ENCODE peak calls at places on chromosomes 4 and X, in seven cellular contexts. One of them, this sample, is unnamed.

GRCh38 chr4:133868856-133869255 is 332.7 kb downstream of the PABPC4L start:
- DNase-seq in tibial nerve: no peak
- DNase-seq in left ventricle myocardium inferior: no peak
- DNase-seq in heart right ventricle: no peak
- DNase-seq in lung: no peak
- DNase-seq in kidney epithelial cell: no peak
- DNase-seq in GM13977: no peak
- DNase-seq in this sample: no peak

GRCh38 chrX:20382518-20383291 is 116.0 kb upstream of the RPS6KA3 start:
- DNase-seq in tibial nerve: no peak
- DNase-seq in left ventricle myocardium inferior: no peak
- DNase-seq in heart right ventricle: no peak
- DNase-seq in lung: no peak
- DNase-seq in kidney epithelial cell: no peak
- DNase-seq in GM13977: peak; percentile 13
- DNase-seq in this sample: no peak

GRCh38 chrX:14039344-14039743 is 9.7 kb upstream of the GEMIN8 start:
- DNase-seq in tibial nerve: peak; percentile 18
- DNase-seq in left ventricle myocardium inferior: no peak
- DNase-seq in heart right ventricle: no peak
- DNase-seq in lung: peak; percentile 59
- DNase-seq in kidney epithelial cell: no peak
- DNase-seq in GM13977: peak; percentile 53
- DNase-seq in this sample: no peak

GRCh38 chr4:145481164-145481941 is at the start of gene SMAD1:
- DNase-seq in tibial nerve: peak; percentile 63
- DNase-seq in left ventricle myocardium inferior: peak; percentile 86
- DNase-seq in heart right ventricle: peak; percentile 89
- DNase-seq in lung: peak; percentile 85
- DNase-seq in kidney epithelial cell: peak; percentile 19
- DNase-seq in GM13977: peak; percentile 67
- DNase-seq in this sample: no peak

GRCh38 chr4:81751531-81752291 is 280.0 kb upstream of the RASGEF1B start:
- DNase-seq in tibial nerve: no peak
- DNase-seq in left ventricle myocardium inferior: no peak
- DNase-seq in heart right ventricle: no peak
- DNase-seq in lung: no peak
- DNase-seq in kidney epithelial cell: no peak
- DNase-seq in GM13977: no peak
- DNase-seq in this sample: no peak

GRCh38 chr4:93243262-93243661 is 585.3 kb upstream of the ATOH1 start:
- DNase-seq in tibial nerve: no peak
- DNase-seq in left ventricle myocardium inferior: no peak
- DNase-seq in heart right ventricle: no peak
- DNase-seq in lung: no peak
- DNase-seq in kidney epithelial cell: no peak
- DNase-seq in GM13977: no peak
- DNase-seq in this sample: no peak

GRCh38 chrX:79159800-79160199 is 15.3 kb downstream of the GPR174 start:
- DNase-seq in tibial nerve: no peak
- DNase-seq in left ventricle myocardium inferior: no peak
- DNase-seq in heart right ventricle: no peak
- DNase-seq in lung: no peak
- DNase-seq in kidney epithelial cell: no peak
- DNase-seq in GM13977: peak; percentile 8
- DNase-seq in this sample: no peak

GRCh38 chr4:140222175-140222574 is 68.2 kb upstream of the MAML3 start:
- DNase-seq in tibial nerve: no peak
- DNase-seq in left ventricle myocardium inferior: no peak
- DNase-seq in heart right ventricle: no peak
- DNase-seq in lung: no peak
- DNase-seq in kidney epithelial cell: no peak
- DNase-seq in GM13977: no peak
- DNase-seq in this sample: no peak

GRCh38 chr4:74659576-74660411 is 134.5 kb downstream of the BTC start:
- DNase-seq in tibial nerve: no peak
- DNase-seq in left ventricle myocardium inferior: no peak
- DNase-seq in heart right ventricle: no peak
- DNase-seq in lung: peak; percentile 59
- DNase-seq in kidney epithelial cell: peak; percentile 99
- DNase-seq in GM13977: no peak
- DNase-seq in this sample: no peak

GRCh38 chrX:46865281-46865680 is 28.4 kb downstream of the RP2 start:
- DNase-seq in tibial nerve: no peak
- DNase-seq in left ventricle myocardium inferior: no peak
- DNase-seq in heart right ventricle: no peak
- DNase-seq in lung: no peak
- DNase-seq in kidney epithelial cell: no peak
- DNase-seq in GM13977: no peak
- DNase-seq in this sample: no peak

GRCh38 chr4:167232805-167233522 is 1.3 kb downstream of the SPOCK3 start:
- DNase-seq in tibial nerve: no peak
- DNase-seq in left ventricle myocardium inferior: no peak
- DNase-seq in heart right ventricle: no peak
- DNase-seq in lung: no peak
- DNase-seq in kidney epithelial cell: no peak
- DNase-seq in GM13977: no peak
- DNase-seq in this sample: no peak

GRCh38 chr4:78667764-78668163 is 108.4 kb upstream of the BMP2K start:
- DNase-seq in tibial nerve: no peak
- DNase-seq in left ventricle myocardium inferior: no peak
- DNase-seq in heart right ventricle: no peak
- DNase-seq in lung: no peak
- DNase-seq in kidney epithelial cell: no peak
- DNase-seq in GM13977: peak; percentile 23
- DNase-seq in this sample: no peak

GRCh38 chr4:186536285-186536684 is 19.1 kb downstream of the MTNR1A start:
- DNase-seq in tibial nerve: no peak
- DNase-seq in left ventricle myocardium inferior: no peak
- DNase-seq in heart right ventricle: no peak
- DNase-seq in lung: no peak
- DNase-seq in kidney epithelial cell: no peak
- DNase-seq in GM13977: no peak
- DNase-seq in this sample: no peak

GRCh38 chr4:153471691-153472080 is 5.5 kb downstream of the TMEM131L start:
- DNase-seq in tibial nerve: no peak
- DNase-seq in left ventricle myocardium inferior: no peak
- DNase-seq in heart right ventricle: no peak
- DNase-seq in lung: no peak
- DNase-seq in kidney epithelial cell: no peak
- DNase-seq in GM13977: peak; percentile 42
- DNase-seq in this sample: no peak

GRCh38 chrX:143429831-143430230 is 87.4 kb downstream of the SPANXN3 start:
- DNase-seq in tibial nerve: no peak
- DNase-seq in left ventricle myocardium inferior: no peak
- DNase-seq in heart right ventricle: no peak
- DNase-seq in lung: no peak
- DNase-seq in kidney epithelial cell: no peak
- DNase-seq in GM13977: no peak
- DNase-seq in this sample: no peak

GRCh38 chr4:27985522-27985921 is 1124.9 kb downstream of the STIM2 start:
- DNase-seq in tibial nerve: no peak
- DNase-seq in left ventricle myocardium inferior: no peak
- DNase-seq in heart right ventricle: no peak
- DNase-seq in lung: no peak
- DNase-seq in kidney epithelial cell: no peak
- DNase-seq in GM13977: no peak
- DNase-seq in this sample: no peak

GRCh38 chr4:36214735-36215485 is 29.4 kb downstream of the ARAP2 start:
- DNase-seq in tibial nerve: no peak
- DNase-seq in left ventricle myocardium inferior: no peak
- DNase-seq in heart right ventricle: no peak
- DNase-seq in lung: no peak
- DNase-seq in kidney epithelial cell: no peak
- DNase-seq in GM13977: no peak
- DNase-seq in this sample: no peak

GRCh38 chrX:17459008-17459407 is 84.0 kb downstream of the NHS start:
- DNase-seq in tibial nerve: no peak
- DNase-seq in left ventricle myocardium inferior: peak; percentile 15
- DNase-seq in heart right ventricle: no peak
- DNase-seq in lung: peak; percentile 39
- DNase-seq in kidney epithelial cell: no peak
- DNase-seq in GM13977: no peak
- DNase-seq in this sample: no peak

GRCh38 chr4:26839534-26839951 is 21.1 kb upstream of the STIM2 start:
- DNase-seq in tibial nerve: no peak
- DNase-seq in left ventricle myocardium inferior: no peak
- DNase-seq in heart right ventricle: no peak
- DNase-seq in lung: no peak
- DNase-seq in kidney epithelial cell: no peak
- DNase-seq in GM13977: no peak
- DNase-seq in this sample: no peak

GRCh38 chr4:41281038-41281634 is 24.4 kb downstream of the UCHL1 start:
- DNase-seq in tibial nerve: no peak
- DNase-seq in left ventricle myocardium inferior: no peak
- DNase-seq in heart right ventricle: no peak
- DNase-seq in lung: peak; percentile 49
- DNase-seq in kidney epithelial cell: no peak
- DNase-seq in GM13977: peak; percentile 80
- DNase-seq in this sample: no peak

DNA sequence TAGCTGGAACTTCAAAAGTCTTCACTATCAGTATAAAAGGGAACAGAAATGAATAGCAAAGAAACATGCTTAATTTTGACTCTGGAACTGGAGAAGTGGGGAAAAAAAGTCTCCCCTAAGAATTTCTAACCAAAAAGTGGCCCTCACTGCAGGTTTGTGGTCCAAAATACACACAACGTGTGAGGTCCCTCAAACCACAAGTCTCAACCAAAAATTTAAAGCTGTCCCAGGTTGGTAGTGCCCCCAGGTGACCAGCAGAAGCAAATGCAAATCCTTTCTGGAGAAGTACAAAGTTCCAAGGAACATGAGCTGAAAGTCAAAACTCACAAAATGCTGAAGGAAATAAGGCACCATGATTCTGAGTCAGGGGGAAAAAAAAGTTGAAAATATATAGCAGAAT is 23.6 kb upstream of the VAMP7 start:
- DNase-seq in tibial nerve: no peak
- DNase-seq in left ventricle myocardium inferior: no peak
- DNase-seq in heart right ventricle: no peak
- DNase-seq in lung: no peak
- DNase-seq in kidney epithelial cell: no peak
- DNase-seq in GM13977: no peak
- DNase-seq in this sample: no peak
- TF ChIP-seq CTCF in tibial nerve: no peak
- TF ChIP-seq CTCF in left ventricle myocardium inferior: peak; percentile 25
- TF ChIP-seq CTCF in heart right ventricle: no peak
- TF ChIP-seq CTCF in lung: no peak
- TF ChIP-seq CTCF in kidney epithelial cell: no peak
- TF ChIP-seq CTCF in GM13977: peak; percentile 45
- TF ChIP-seq CTCF in this sample: no peak

DNA sequence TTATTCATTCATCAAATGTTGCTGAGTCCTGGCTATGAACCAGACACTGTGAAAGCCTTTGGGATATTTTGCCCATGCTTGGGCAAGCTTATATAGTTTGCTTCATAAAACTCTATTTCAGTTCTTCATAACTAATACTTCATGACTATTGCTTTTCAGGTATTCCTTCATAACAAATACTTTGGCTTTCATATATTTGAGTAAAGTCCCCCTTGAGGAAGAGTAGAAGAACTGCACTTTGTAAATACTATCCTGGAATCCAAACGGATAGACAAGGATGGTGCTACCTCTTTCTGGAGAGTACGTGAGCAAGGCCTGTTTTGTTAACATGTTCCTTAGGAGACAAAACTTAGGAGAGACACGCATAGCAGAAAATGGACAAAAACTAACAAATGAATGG is 1.7 kb upstream of the AFP start:
- DNase-seq in tibial nerve: no peak
- DNase-seq in left ventricle myocardium inferior: no peak
- DNase-seq in heart right ventricle: no peak
- DNase-seq in lung: no peak
- DNase-seq in kidney epithelial cell: no peak
- DNase-seq in GM13977: peak; percentile 6
- DNase-seq in this sample: no peak
- TF ChIP-seq CTCF in tibial nerve: peak; percentile 22
- TF ChIP-seq CTCF in left ventricle myocardium inferior: peak; percentile 40
- TF ChIP-seq CTCF in heart right ventricle: peak; percentile 38
- TF ChIP-seq CTCF in lung: no peak
- TF ChIP-seq CTCF in kidney epithelial cell: peak; percentile 50
- TF ChIP-seq CTCF in GM13977: peak; percentile 40
- TF ChIP-seq CTCF in this sample: peak; percentile 59

DNA sequence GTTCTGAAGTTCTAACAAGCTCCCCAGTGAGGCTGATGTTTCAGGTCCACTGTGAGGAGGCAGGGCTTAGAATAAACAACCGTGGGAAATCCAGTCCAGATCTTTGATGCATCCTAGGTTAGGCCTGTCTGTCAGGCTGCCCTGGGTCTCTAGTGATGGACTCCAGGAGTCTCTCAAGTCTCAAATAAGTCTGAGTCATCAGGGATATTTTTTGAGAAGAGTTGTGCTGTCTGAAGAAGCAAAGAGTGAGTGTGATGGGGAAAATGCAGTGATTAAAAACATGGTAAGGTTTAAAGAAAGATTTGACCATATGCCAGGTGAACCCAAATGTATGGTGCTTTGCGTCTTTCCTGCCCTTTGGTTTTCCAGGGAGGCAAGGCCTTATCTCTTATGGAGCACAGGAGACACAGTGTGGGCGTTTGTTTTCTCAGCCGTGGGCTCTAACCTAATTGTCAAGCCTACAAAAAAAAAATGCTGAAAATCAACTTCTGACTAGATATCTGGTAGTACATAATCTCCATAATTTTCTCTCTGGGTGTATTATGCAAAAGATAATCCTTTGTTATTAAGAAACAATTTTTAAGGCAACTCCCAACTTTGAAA is 100.7 kb downstream of the PTTG2 start:
- DNase-seq in tibial nerve: no peak
- DNase-seq in left ventricle myocardium inferior: no peak
- DNase-seq in heart right ventricle: no peak
- DNase-seq in lung: no peak
- DNase-seq in kidney epithelial cell: no peak
- DNase-seq in GM13977: no peak
- DNase-seq in this sample: no peak
- TF ChIP-seq CTCF in tibial nerve: no peak
- TF ChIP-seq CTCF in left ventricle myocardium inferior: no peak
- TF ChIP-seq CTCF in heart right ventricle: no peak
- TF ChIP-seq CTCF in lung: no peak
- TF ChIP-seq CTCF in kidney epithelial cell: no peak
- TF ChIP-seq CTCF in GM13977: no peak
- TF ChIP-seq CTCF in this sample: no peak

DNA sequence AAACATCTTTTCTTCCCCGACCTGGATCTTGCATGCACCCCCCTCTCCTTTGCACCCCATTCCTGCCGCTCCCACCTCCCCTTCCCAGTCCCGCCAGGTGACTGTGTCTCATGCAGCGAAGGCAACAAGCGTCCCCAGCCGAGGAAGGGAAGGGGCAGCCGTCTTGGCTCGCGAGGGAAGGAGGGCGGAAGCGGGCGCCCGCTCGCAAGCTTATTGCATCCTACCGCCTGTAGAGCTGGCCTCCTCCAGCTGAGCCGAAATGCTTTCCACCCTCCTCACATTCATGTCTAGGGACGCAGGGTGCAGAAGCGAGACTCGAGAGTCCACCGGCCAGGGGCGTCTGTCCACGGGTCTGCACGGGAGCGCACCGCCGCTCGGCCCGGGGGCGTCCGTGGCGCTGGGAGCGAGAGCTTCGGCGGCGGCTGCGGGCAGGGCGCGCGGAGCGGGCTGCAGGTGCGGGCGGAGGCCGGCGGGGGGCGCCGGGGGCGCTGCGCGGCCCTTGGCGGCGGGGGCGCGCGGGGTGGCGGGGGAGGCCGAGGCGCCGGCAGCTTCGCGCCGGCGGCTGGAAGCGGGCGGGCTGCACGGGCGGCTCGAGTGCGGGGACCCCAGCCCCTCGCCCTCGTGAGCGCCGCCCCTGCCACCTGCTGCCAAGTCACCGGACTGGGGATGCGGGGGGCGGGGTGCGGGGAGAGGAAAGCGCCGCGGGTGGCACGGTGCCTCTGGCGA is at the start of gene KCNIP4:
- DNase-seq in tibial nerve: no peak
- DNase-seq in left ventricle myocardium inferior: no peak
- DNase-seq in heart right ventricle: no peak
- DNase-seq in lung: no peak
- DNase-seq in kidney epithelial cell: no peak
- DNase-seq in GM13977: no peak
- DNase-seq in this sample: no peak
- TF ChIP-seq CTCF in tibial nerve: no peak
- TF ChIP-seq CTCF in left ventricle myocardium inferior: no peak
- TF ChIP-seq CTCF in heart right ventricle: no peak
- TF ChIP-seq CTCF in lung: no peak
- TF ChIP-seq CTCF in kidney epithelial cell: no peak
- TF ChIP-seq CTCF in GM13977: no peak
- TF ChIP-seq CTCF in this sample: no peak

This sample was measured in GM12864.